ENCODE peak calls at places on chromosome 21, in six cellular contexts. M is activated CD8-positive, alpha-beta memory T cell treated with anti-CD3 and anti-CD28 coated beads, Interleukin-2, amount 50 U/mL, for 4 hours; O is GM23338; T is Right ventricle myocardium superior; E is Calu3; N is AG08396. W is an unnamed sample.

GRCh38 chr21:35377505-35378090 is 328.5 kb upstream of the RUNX1 start:
- DNase-seq in E (no peak), M (no peak), T (no peak), N (no peak), O (no peak), W (no peak)

GRCh38 chr21:35349378-35350080 is 300.4 kb upstream of the RUNX1 start:
- DNase-seq in E (no peak), N (peak), O (no peak), T (no peak), M (no peak), W (no peak)

GRCh38 chr21:38806942-38807284 is 1.2 kb downstream of the ETS2 start:
- DNase-seq in N (no peak), M (no peak), T (no peak), O (no peak), E (no peak), W (no peak)

GRCh38 chr21:40208960-40209359 is 341.7 kb downstream of the PCP4 start:
- DNase-seq in O (no peak), T (no peak), M (no peak), E (no peak), N (no peak), W (no peak)

GRCh38 chr21:45290948-45291612 is 3.4 kb upstream of the POFUT2 start:
- DNase-seq in O (no peak), E (no peak), N (peak), T (no peak), M (no peak), W (peak)

GRCh38 chr21:44800103-44800502 is 1.5 kb downstream of the UBE2G2 start:
- DNase-seq in T (no peak), N (no peak), O (peak), E (no peak), M (no peak), W (no peak)

GRCh38 chr21:34960672-34961071 is 88.4 kb downstream of the RUNX1 start:
- DNase-seq in M (no peak), N (no peak), O (no peak), T (no peak), E (no peak), W (no peak)

GRCh38 chr21:33231526-33231925 is 1.8 kb downstream of the IFNAR2 start:
- DNase-seq in E (no peak), M (peak), T (no peak), N (no peak), O (no peak), W (no peak)